ENCODE peak calls at places on chromosomes 1 and 21, in nine cellular contexts. U is MM.1S, Z is uterus, G is GM06990, L is ovary, J is K562, P is tibial nerve, X is spleen, H is fibroblast of pulmonary artery. S is an unnamed sample.

GRCh38 chr21:42833859-42834729 is 45.2 kb downstream of the WDR4 start:
- DNase-seq in J (peak; percentile 16), U (no peak), L (peak; percentile 4), G (no peak), P (no peak), Z (no peak), X (peak; percentile 63), H (no peak), S (no peak)

GRCh38 chr1:65170511-65171142 is 22.6 kb downstream of the AK4 start:
- DNase-seq in Z (peak; percentile 34), X (no peak), J (no peak), P (peak; percentile 50), U (no peak), H (peak; percentile 72), G (no peak), L (no peak), S (no peak)

GRCh38 chr1:175314300-175314699 is 121.7 kb upstream of the KIAA0040 start:
- DNase-seq in U (no peak), G (no peak), P (no peak), L (no peak), Z (no peak), H (no peak), J (no peak), X (no peak), S (no peak)

GRCh38 chr1:55275976-55276375 is 60.8 kb upstream of the USP24 start:
- DNase-seq in U (no peak), J (peak; percentile 46), H (peak; percentile 31), L (no peak), G (no peak), Z (no peak), X (no peak), P (no peak), S (no peak)

GRCh38 chr1:901108-901859 is 22.4 kb upstream of the SAMD11 start:
- DNase-seq in P (no peak), G (no peak), U (no peak), X (no peak), H (no peak), J (peak; percentile 7), L (no peak), Z (no peak), S (no peak)

GRCh38 chr1:12142141-12142823 is 24.5 kb upstream of the TNFRSF1B start:
- DNase-seq in J (no peak), X (peak; percentile 81), G (no peak), H (no peak), L (no peak), P (no peak), Z (no peak), U (no peak), S (no peak)

GRCh38 chr21:34583926-34584563 is 30.9 kb downstream of the RCAN1 start:
- DNase-seq in H (no peak), U (no peak), X (no peak), J (no peak), L (no peak), P (no peak), G (no peak), Z (no peak), S (no peak)

GRCh38 chr1:100866041-100866900 is 28.4 kb downstream of the EXTL2 start:
- DNase-seq in G (no peak), P (no peak), L (no peak), H (peak; percentile 83), Z (no peak), J (peak; percentile 36), X (no peak), U (peak; percentile 22), S (no peak)

GRCh38 chr21:36260030-36260787 is 59.8 kb upstream of the MORC3 start:
- DNase-seq in L (peak; percentile 24), X (no peak), J (peak; percentile 62), H (peak; percentile 81), P (peak; percentile 78), Z (peak; percentile 30), U (peak; percentile 87), G (no peak), S (no peak)

GRCh38 chr1:201859424-201859823 is 29.3 kb upstream of the SHISA4 start:
- DNase-seq in H (no peak), P (no peak), U (no peak), G (no peak), Z (no peak), J (no peak), X (no peak), L (no peak), S (no peak)

DNA sequence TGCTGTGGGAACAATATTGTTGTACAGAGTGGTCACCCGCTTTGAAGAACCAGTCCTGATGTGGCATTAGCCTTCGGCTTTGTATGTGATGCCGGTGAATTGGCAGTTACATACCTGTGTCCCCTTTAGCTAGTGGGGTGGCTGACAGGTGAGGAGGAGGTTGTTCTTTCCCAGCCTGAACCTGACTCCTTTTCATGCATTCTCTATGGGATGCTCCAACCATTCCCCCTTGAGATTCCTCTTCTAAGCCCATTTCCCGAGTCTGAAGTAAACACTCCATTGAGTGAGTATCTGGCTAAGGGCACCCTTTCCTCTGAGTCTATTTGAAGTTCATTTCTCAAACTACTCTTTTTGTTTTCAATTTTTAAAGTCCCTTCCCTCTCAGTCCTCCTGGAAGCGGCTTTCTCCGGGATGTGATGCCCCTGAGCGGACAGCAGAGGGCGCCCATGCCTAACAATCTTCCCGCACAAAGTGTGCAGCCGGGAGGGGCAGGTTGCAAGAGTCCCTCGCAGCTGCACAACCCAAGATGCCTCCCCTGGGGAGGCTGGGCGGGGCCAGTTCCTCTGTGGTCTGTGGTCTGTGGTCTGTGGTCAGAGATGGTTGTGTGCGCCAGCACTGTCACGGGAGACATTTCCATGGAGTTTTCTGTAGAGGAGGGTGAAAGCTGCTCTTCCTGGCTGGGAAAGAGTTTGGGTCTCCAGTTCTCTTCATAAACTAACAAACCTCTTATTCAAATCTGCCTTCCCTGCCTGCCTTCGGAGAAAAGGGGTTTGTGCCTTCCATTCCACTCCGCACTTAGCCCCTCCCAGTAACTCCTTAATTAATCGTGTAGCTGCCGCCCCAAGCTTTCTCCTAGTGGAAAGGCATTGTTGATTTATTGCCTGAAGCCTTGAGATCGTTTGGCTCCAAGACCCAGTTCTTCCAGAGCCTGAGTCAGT is 36.4 kb upstream of the LMX1A start:
- DNase-seq in Z (peak; percentile 82), P (peak; percentile 93), G (peak; percentile 85), X (peak; percentile 95), L (peak; percentile 66), H (peak; percentile 83), J (peak; percentile 97), U (peak; percentile 99), S (peak; percentile 87)
- TF ChIP-seq CTCF in Z (peak; percentile 91), P (peak; percentile 96), G (peak; percentile 96), X (peak; percentile 88), L (peak; percentile 81), H (peak; percentile 88), J (peak; percentile 98), U (peak; percentile 99), S (peak; percentile 97)

GRCh38 chr1:9402256-9402616 is 109.5 kb downstream of the SPSB1 start:
- DNase-seq in P (no peak), H (no peak), X (no peak), L (no peak), Z (no peak), J (no peak), U (no peak), G (no peak), S (no peak)

GRCh38 chr1:9399510-9400424 is 107.1 kb downstream of the SPSB1 start:
- DNase-seq in J (no peak), L (peak; percentile 66), X (no peak), U (no peak), Z (no peak), P (no peak), H (peak; percentile 28), G (no peak), S (peak; percentile 53)

GRCh38 chr1:9402717-9403116 is 110.0 kb downstream of the SPSB1 start:
- DNase-seq in L (no peak), U (no peak), X (no peak), Z (no peak), H (no peak), G (no peak), P (no peak), J (no peak), S (no peak)

GRCh38 chr1:9401080-9401453 is 108.4 kb downstream of the SPSB1 start:
- DNase-seq in U (no peak), G (no peak), X (no peak), J (no peak), H (no peak), Z (no peak), P (no peak), L (no peak), S (no peak)

DNA sequence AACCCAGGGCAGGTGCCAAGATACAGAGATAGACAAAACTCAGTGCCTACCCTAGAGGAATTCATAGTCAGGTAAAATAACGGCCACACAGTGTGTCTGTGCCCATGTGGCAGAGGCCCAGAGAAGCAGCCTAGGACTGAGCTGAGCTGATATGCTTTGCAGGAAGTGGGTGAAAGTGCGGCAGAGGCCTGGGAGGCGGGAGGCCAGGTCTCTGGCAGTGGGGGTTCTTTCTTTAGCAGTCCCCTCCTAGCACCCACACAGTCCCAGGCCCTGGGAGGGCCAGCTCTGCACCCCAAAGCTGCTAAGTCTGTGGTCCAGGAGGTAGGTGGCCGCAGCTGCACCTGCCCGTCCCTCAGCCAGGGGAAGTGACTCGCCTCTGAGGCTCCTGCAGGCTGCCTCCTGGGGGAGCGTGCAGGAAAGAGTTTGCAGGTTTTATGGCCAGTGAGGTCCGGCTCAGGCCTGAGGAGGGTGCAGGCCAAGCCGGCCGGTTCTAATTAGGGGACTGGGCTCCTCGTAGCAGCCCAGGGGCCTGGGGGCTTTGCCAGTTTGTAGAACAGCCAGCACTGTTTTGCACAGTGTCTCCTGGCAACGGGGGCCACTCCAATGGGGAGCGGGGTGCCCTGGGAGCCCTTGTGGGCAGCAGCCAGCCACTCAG is 107.9 kb downstream of the SPSB1 start:
- DNase-seq in X (no peak), Z (no peak), H (no peak), U (peak; percentile 16), J (no peak), P (no peak), G (peak; percentile 32), L (no peak), S (no peak)
- TF ChIP-seq CTCF in X (no peak), Z (no peak), H (no peak), U (no peak), J (no peak), P (no peak), G (no peak), L (no peak), S (no peak)

DNA sequence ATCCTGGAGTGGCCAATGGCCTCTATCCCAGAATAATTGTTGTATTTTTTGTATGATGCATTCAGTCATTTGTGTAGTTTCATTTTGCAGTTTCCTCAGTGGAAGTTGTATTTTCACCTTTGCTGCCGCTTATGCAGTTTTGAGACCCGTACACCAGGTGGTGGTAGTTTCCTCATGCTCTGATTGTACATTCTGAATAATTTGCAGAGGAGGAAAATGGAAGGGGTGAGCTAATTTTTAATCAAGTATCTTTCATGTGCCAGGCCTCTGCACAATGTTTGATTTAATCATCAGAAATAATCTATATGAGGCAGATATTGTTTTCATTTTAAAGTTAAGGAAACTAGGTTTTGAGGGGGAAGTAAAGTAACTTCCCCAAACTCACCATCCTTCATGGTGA is 29.5 kb downstream of the HLX start:
- DNase-seq in H (peak; percentile 61), P (no peak), J (no peak), G (no peak), Z (no peak), X (no peak), L (no peak), U (peak; percentile 33), S (no peak)
- TF ChIP-seq CTCF in H (peak; percentile 75), P (peak; percentile 26), J (peak; percentile 38), G (peak; percentile 53), Z (peak; percentile 13), X (peak; percentile 22), L (no peak), U (peak; percentile 49), S (peak; percentile 36)

GRCh38 chr1:109482796-109483638 is 688 bp upstream of the ATXN7L2 start:
- DNase-seq in X (peak; percentile 91), J (peak; percentile 72), G (no peak), L (peak; percentile 53), U (no peak), Z (peak; percentile 58), H (no peak), P (no peak), S (peak; percentile 74)
- TF ChIP-seq CTCF in X (no peak), J (no peak), G (no peak), L (no peak), U (no peak), Z (no peak), H (no peak), P (no peak), S (peak; percentile 46)

GRCh38 chr1:199684686-199685273 is 342.7 kb upstream of the NR5A2 start:
- DNase-seq in U (peak; percentile 51), P (peak; percentile 61), J (peak; percentile 43), L (no peak), H (peak; percentile 89), Z (no peak), X (no peak), G (no peak), S (no peak)
- TF ChIP-seq CTCF in U (peak; percentile 87), P (peak; percentile 77), J (peak; percentile 71), L (peak; percentile 27), H (peak; percentile 82), Z (peak; percentile 36), X (peak; percentile 56), G (peak; percentile 69), S (peak; percentile 85)

S was measured in glutamatergic neuron.